ENCODE peak calls at places on chromosomes 3 and 15, in seven cellular contexts. R is right cardiac atrium, S is lower lobe of right lung, A is Peyer's patch, W is DND-41, N is psoas muscle, Z is aorta. U is an unnamed sample.

GRCh38 chr3:160673188-160673587 is 3.8 kb upstream of the ARL14 start:
- DNase-seq in R (no peak), S (no peak), A (no peak), W (no peak), N (no peak), Z (no peak), U (no peak)

GRCh38 chr3:46482632-46483311 is 15.0 kb upstream of the RTP3 start:
- DNase-seq in R (no peak), S (no peak), A (no peak), W (no peak), N (no peak), Z (no peak), U (no peak)

GRCh38 chr3:175073209-175073905 is 214.2 kb downstream of the NAALADL2 start:
- DNase-seq in R (no peak), S (no peak), A (no peak), W (no peak), N (no peak), Z (no peak), U (no peak)

GRCh38 chr3:171776411-171776810 is 33.9 kb downstream of the PLD1 start:
- DNase-seq in R (no peak), S (no peak), A (no peak), W (no peak), N (no peak), Z (no peak), U (no peak)

GRCh38 chr3:114624047-114624445 is 330.2 kb downstream of the TIGIT start:
- DNase-seq in R (peak; percentile 84), S (no peak), A (no peak), W (no peak), N (peak; percentile 74), Z (no peak), U (no peak)

GRCh38 chr3:184778426-184779332 is 33.3 kb upstream of the VPS8 start:
- DNase-seq in R (no peak), S (no peak), A (no peak), W (no peak), N (no peak), Z (peak; percentile 66), U (no peak)

GRCh38 chr15:31360843-31361763 is 34.5 kb downstream of the KLF13 start:
- DNase-seq in R (peak; percentile 83), S (peak; percentile 79), A (peak; percentile 95), W (peak; percentile 97), N (peak; percentile 67), Z (no peak), U (peak; percentile 99)

GRCh38 chr3:185397676-185398075 is 34.7 kb downstream of the MAP3K13 start:
- DNase-seq in R (no peak), S (no peak), A (no peak), W (no peak), N (no peak), Z (no peak), U (no peak)

GRCh38 chr3:39434574-39434973 is 28.1 kb downstream of the RPSA start:
- DNase-seq in R (no peak), S (no peak), A (no peak), W (no peak), N (no peak), Z (peak; percentile 28), U (no peak)

GRCh38 chr3:30349507-30349906 is 256.9 kb upstream of the TGFBR2 start:
- DNase-seq in R (peak; percentile 33), S (no peak), A (no peak), W (no peak), N (no peak), Z (no peak), U (no peak)
- H3K4me1 ChIP-seq in R (peaks cover under 1% of the 10 kb centered on the region), S (peaks cover 20% of the 10 kb centered on the region), A (peaks cover 2% of the 10 kb centered on the region), W (peaks cover 81% of the 10 kb centered on the region), N (peaks cover 14% of the 10 kb centered on the region), Z (peaks cover 3% of the 10 kb centered on the region), U (peaks cover 50% of the 10 kb centered on the region)

DNA sequence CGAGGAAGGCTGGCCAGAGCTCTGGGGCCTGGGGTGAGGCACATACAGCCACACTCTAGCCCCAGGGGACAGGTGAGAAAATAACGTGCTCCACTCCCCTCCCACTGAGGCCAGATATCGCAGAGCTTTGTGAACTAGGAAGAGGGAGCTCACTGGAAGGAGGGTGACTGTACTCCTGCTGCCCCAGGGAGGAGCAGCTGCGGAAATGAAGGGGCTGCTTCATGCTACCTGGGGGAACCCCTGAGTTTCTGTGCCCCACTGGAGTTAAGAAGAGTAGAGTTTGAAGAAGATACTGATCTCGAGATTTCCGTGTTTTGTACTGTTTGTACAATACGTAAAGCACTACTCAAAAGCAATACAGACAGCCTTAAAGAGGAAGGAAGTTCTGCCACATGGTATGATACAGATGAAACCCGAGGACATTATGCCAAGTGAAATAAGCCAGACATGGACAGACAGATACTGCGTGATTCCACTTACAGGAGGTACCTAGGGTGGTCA is 44.6 kb downstream of the CMTM6 start:
- DNase-seq in R (no peak), S (no peak), A (peak; percentile 71), W (no peak), N (no peak), Z (no peak), U (peak; percentile 71)
- H3K27me3 ChIP-seq in R (no peaks in the 10 kb centered on the region), S (no peaks in the 10 kb centered on the region), A (no peaks in the 10 kb centered on the region), W (no peaks in the 10 kb centered on the region), N (no peaks in the 10 kb centered on the region), Z (no peaks in the 10 kb centered on the region), U (no peaks in the 10 kb centered on the region)

GRCh38 chr3:42143440-42143839 is 52.3 kb downstream of the TRAK1 start:
- DNase-seq in R (no peak), S (no peak), A (no peak), W (no peak), N (peak; percentile 54), Z (no peak), U (no peak)
- H3K4me1 ChIP-seq in R (peaks cover 2% of the 10 kb centered on the region), S (peaks cover 3% of the 10 kb centered on the region), A (no peaks in the 10 kb centered on the region), W (no peaks in the 10 kb centered on the region), N (peaks cover 13% of the 10 kb centered on the region), Z (no peaks in the 10 kb centered on the region), U (no peaks in the 10 kb centered on the region)

GRCh38 chr3:43995929-43996378 is 245.7 kb upstream of the TOPAZ1 start:
- DNase-seq in R (no peak), S (no peak), A (no peak), W (no peak), N (no peak), Z (peak; percentile 70), U (no peak)
- H3K27me3 ChIP-seq in R (no peaks in the 10 kb centered on the region), S (peaks cover 97% of the 10 kb centered on the region), A (no peaks in the 10 kb centered on the region), W (no peaks in the 10 kb centered on the region), N (peaks cover 3% of the 10 kb centered on the region), Z (no peaks in the 10 kb centered on the region), U (peaks cover 42% of the 10 kb centered on the region)

GRCh38 chr15:60969658-60970057 is 259.4 kb downstream of the RORA start:
- DNase-seq in R (no peak), S (no peak), A (no peak), W (no peak), N (no peak), Z (no peak), U (no peak)

GRCh38 chr15:60970246-60971170 is 258.6 kb downstream of the RORA start:
- DNase-seq in R (no peak), S (no peak), A (no peak), W (no peak), N (no peak), Z (no peak), U (no peak)

GRCh38 chr15:60972301-60972700 is 256.8 kb downstream of the RORA start:
- DNase-seq in R (no peak), S (no peak), A (no peak), W (no peak), N (no peak), Z (no peak), U (no peak)

GRCh38 chr15:60972866-60973265 is 256.2 kb downstream of the RORA start:
- DNase-seq in R (no peak), S (no peak), A (no peak), W (no peak), N (no peak), Z (no peak), U (no peak)

DNA sequence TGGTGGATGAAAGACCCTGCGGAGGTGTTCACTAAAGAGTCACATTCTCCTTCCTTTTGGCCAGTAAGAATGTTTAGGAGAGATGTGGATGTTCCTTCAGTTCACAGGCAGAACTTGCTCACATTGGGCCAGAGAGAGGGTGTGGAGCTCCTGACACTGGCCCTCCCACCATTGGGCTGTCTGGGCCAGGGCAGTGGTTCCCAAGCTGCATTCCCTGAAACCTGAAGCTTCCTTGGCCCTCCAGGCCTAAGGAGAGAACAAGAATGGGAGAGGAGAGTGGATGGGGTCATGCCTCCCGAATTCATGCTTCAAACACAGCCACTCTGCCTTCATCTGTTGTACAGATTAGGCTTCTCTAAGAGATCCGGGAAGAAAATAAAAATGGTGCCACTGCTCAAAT is 257.4 kb downstream of the RORA start:
- DNase-seq in R (no peak), S (no peak), A (no peak), W (no peak), N (no peak), Z (no peak), U (no peak)
- H3K4me1 ChIP-seq in R (peaks cover 4% of the 10 kb centered on the region), S (no peaks in the 10 kb centered on the region), A (no peaks in the 10 kb centered on the region), W (no peaks in the 10 kb centered on the region), N (peaks cover 21% of the 10 kb centered on the region), Z (no peaks in the 10 kb centered on the region), U (no peaks in the 10 kb centered on the region)

GRCh38 chr15:78341057-78341763 is 1.1 kb downstream of the CRABP1 start:
- DNase-seq in R (no peak), S (no peak), A (no peak), W (no peak), N (no peak), Z (no peak), U (no peak)
- H3K27me3 ChIP-seq in R (no peaks in the 10 kb centered on the region), S (peaks cover 63% of the 10 kb centered on the region), A (no peaks in the 10 kb centered on the region), W (peaks cover 10% of the 10 kb centered on the region), N (no peaks in the 10 kb centered on the region), Z (no peaks in the 10 kb centered on the region), U (peaks cover 17% of the 10 kb centered on the region)

GRCh38 chr15:49715701-49716100 is 94.9 kb downstream of the DTWD1 start:
- DNase-seq in R (no peak), S (no peak), A (no peak), W (no peak), N (no peak), Z (no peak), U (no peak)

GRCh38 chr15:49720221-49720620 is 99.4 kb downstream of the DTWD1 start:
- DNase-seq in R (no peak), S (no peak), A (no peak), W (no peak), N (no peak), Z (no peak), U (no peak)

GRCh38 chr15:49718846-49719245 is 98.0 kb downstream of the DTWD1 start:
- DNase-seq in R (no peak), S (no peak), A (no peak), W (no peak), N (no peak), Z (no peak), U (no peak)

GRCh38 chr15:49721091-49721490 is 100.2 kb downstream of the DTWD1 start:
- DNase-seq in R (no peak), S (no peak), A (no peak), W (no peak), N (no peak), Z (no peak), U (no peak)

GRCh38 chr15:49718234-49718633 is 97.4 kb downstream of the DTWD1 start:
- DNase-seq in R (no peak), S (no peak), A (no peak), W (no peak), N (no peak), Z (no peak), U (no peak)
- H3K4me1 ChIP-seq in R (peaks cover 2% of the 10 kb centered on the region), S (peaks cover 11% of the 10 kb centered on the region), A (no peaks in the 10 kb centered on the region), W (no peaks in the 10 kb centered on the region), N (no peaks in the 10 kb centered on the region), Z (no peaks in the 10 kb centered on the region), U (no peaks in the 10 kb centered on the region)